ENCODE peak calls at places on chromosomes 4 and X, in five cellular contexts. D, O, N, W and H are unnamed samples.

GRCh38 chr4:106541253-106541652 is 172.7 kb upstream of the GIMD1 start:
- DNase-seq in D (no peak), O (no peak), N (no peak), W (peak; percentile 74), H (peak; percentile 23)

GRCh38 chrX:75746891-75747639 is 38.0 kb downstream of the MAGEE2 start:
- DNase-seq in D (no peak), O (no peak), N (peak; percentile 1), W (peak; percentile 17), H (peak; percentile 68)

GRCh38 chrX:148441387-148441786 is 59.0 kb upstream of the AFF2 start:
- DNase-seq in D (no peak), O (no peak), N (no peak), W (no peak), H (no peak)

GRCh38 chr4:127759893-127760292 is 22.2 kb upstream of the HSPA4L start:
- DNase-seq in D (no peak), O (no peak), N (no peak), W (no peak), H (no peak)

GRCh38 chrX:43881410-43882293 is 598 bp downstream of the MAOB start:
- DNase-seq in D (no peak), O (no peak), N (no peak), W (no peak), H (no peak)

GRCh38 chr4:44150091-44150576 is 298.5 kb downstream of the KCTD8 start:
- DNase-seq in D (no peak), O (no peak), N (no peak), W (peak; percentile 80), H (peak; percentile 43)

GRCh38 chr4:103085555-103086196 is 9.1 kb upstream of the SLC9B2 start:
- DNase-seq in D (no peak), O (no peak), N (no peak), W (no peak), H (no peak)

GRCh38 chrX:19613645-19614323 is 98.5 kb upstream of the MAP3K15 start:
- DNase-seq in D (no peak), O (no peak), N (no peak), W (no peak), H (no peak)

GRCh38 chr4:151745727-151746231 is 15.0 kb downstream of the GATB start:
- DNase-seq in D (no peak), O (no peak), N (no peak), W (peak; percentile 16), H (peak; percentile 45)

GRCh38 chr4:15913631-15913970 is 24.9 kb downstream of the FGFBP1 start:
- DNase-seq in D (no peak), O (no peak), N (no peak), W (peak; percentile 99), H (peak; percentile 94)

GRCh38 chr4:6938758-6939201 is 29.2 kb downstream of the TBC1D14 start:
- DNase-seq in D (no peak), O (no peak), N (no peak), W (no peak), H (no peak)

GRCh38 chr4:38266616-38267015 is 306.4 kb downstream of the PTTG2 start:
- DNase-seq in D (no peak), O (no peak), N (peak; percentile 18), W (peak; percentile 59), H (peak; percentile 65)

GRCh38 chr4:75643651-75644050 is 13.3 kb upstream of the CDKL2 start:
- DNase-seq in D (no peak), O (no peak), N (no peak), W (peak; percentile 44), H (peak; percentile 64)

GRCh38 chr4:119113033-119113655 is 22.5 kb upstream of the MYOZ2 start:
- DNase-seq in D (no peak), O (no peak), N (no peak), W (peak; percentile 95), H (peak; percentile 79)

GRCh38 chr4:33975996-33976395 is 2268.3 kb downstream of the ARAP2 start:
- DNase-seq in D (no peak), O (no peak), N (no peak), W (no peak), H (no peak)

GRCh38 chr4:85092943-85093342 is 126.5 kb upstream of the WDFY3 start:
- DNase-seq in D (no peak), O (no peak), N (no peak), W (no peak), H (no peak)

GRCh38 chr4:52912608-52913007 is 50.5 kb downstream of the RASL11B start:
- DNase-seq in D (no peak), O (no peak), N (no peak), W (peak; percentile 44), H (no peak)